ENCODE peak calls at places on chromosomes 12 and 14, in four cellular contexts. C is NB4, M is tibial artery, O is cardiac fibroblast. T is an unnamed sample.

GRCh38 chr14:22884721-22885523 is 1.9 kb downstream of the REM2 start:
- DNase-seq in C (no peak), M (peak; percentile 60), O (no peak), T (no peak)

GRCh38 chr14:100147181-100147631 is 12.2 kb downstream of the DEGS2 start:
- DNase-seq in C (peak; percentile 32), M (no peak), O (no peak), T (no peak)

GRCh38 chr12:39103552-39104165 is 198.3 kb upstream of the CPNE8 start:
- DNase-seq in C (peak; percentile 68), M (no peak), O (peak; percentile 69), T (peak; percentile 30)

GRCh38 chr12:92199846-92200576 is 54.4 kb upstream of the BTG1 start:
- DNase-seq in C (no peak), M (no peak), O (peak; percentile 50), T (no peak)

GRCh38 chr12:66905201-66905600 is 226.3 kb upstream of the GRIP1 start:
- DNase-seq in C (no peak), M (no peak), O (no peak), T (no peak)

GRCh38 chr14:100662850-100663527 is 63.7 kb upstream of the DLK1 start:
- DNase-seq in C (peak; percentile 77), M (no peak), O (peak; percentile 73), T (peak; percentile 79)

GRCh38 chr12:116066381-116067230 is 210.9 kb downstream of the MED13L start:
- DNase-seq in C (peak; percentile 78), M (no peak), O (peak; percentile 57), T (peak; percentile 52)

GRCh38 chr12:7093486-7093885 is 1.2 kb upstream of the C1R start:
- DNase-seq in C (no peak), M (no peak), O (no peak), T (no peak)

GRCh38 chr14:37246427-37246829 is 48.7 kb downstream of the MIPOL1 start:
- DNase-seq in C (peak; percentile 52), M (no peak), O (peak; percentile 67), T (no peak)

GRCh38 chr14:45838597-45838996 is 585.6 kb upstream of the MIS18BP1 start:
- DNase-seq in C (peak; percentile 9), M (no peak), O (no peak), T (no peak)

GRCh38 chr14:106564058-106564643 is 1037.8 kb downstream of the TMEM121 start:
- DNase-seq in C (peak; percentile 66), M (no peak), O (no peak), T (no peak)

GRCh38 chr12:23093488-23093887 is 468.5 kb downstream of the ETNK1 start:
- DNase-seq in C (no peak), M (no peak), O (no peak), T (no peak)

GRCh38 chr12:90166671-90167070 is 458.0 kb upstream of the ATP2B1 start:
- DNase-seq in C (no peak), M (no peak), O (no peak), T (no peak)

GRCh38 chr14:61342486-61342885 is 21.1 kb downstream of the PRKCH start:
- DNase-seq in C (no peak), M (no peak), O (no peak), T (no peak)

GRCh38 chr12:92995258-92995905 is 66.3 kb upstream of the EEA1 start:
- DNase-seq in C (no peak), M (no peak), O (no peak), T (no peak)

GRCh38 chr12:22312336-22312735 is 22.2 kb downstream of the ST8SIA1 start:
- DNase-seq in C (no peak), M (no peak), O (peak; percentile 95), T (no peak)

GRCh38 chr12:117980621-117981020 is 11.8 kb upstream of the KSR2 start:
- DNase-seq in C (peak; percentile 26), M (no peak), O (no peak), T (no peak)

GRCh38 chr12:58566599-58566998 is 353.7 kb downstream of the LRIG3 start:
- DNase-seq in C (no peak), M (no peak), O (no peak), T (no peak)

GRCh38 chr12:25500651-25501050 is 52.4 kb downstream of the LMNTD1 start:
- DNase-seq in C (no peak), M (no peak), O (no peak), T (no peak)

GRCh38 chr14:75711796-75712211 is 50.8 kb downstream of the TTLL5 start:
- DNase-seq in C (no peak), M (peak; percentile 86), O (peak; percentile 84), T (no peak)

GRCh38 chr14:28097585-28097984 is 669.0 kb upstream of the FOXG1 start:
- DNase-seq in C (no peak), M (no peak), O (no peak), T (no peak)

GRCh38 chr14:75648066-75648838 is 12.4 kb downstream of the ERG28 start:
- DNase-seq in C (no peak), M (no peak), O (peak; percentile 95), T (peak; percentile 13)

GRCh38 chr12:29516431-29516875 is 19.0 kb upstream of the OVCH1 start:
- DNase-seq in C (no peak), M (no peak), O (peak; percentile 37), T (no peak)

GRCh38 chr14:37894463-37894862 is 299.0 kb downstream of the TTC6 start:
- DNase-seq in C (no peak), M (no peak), O (no peak), T (no peak)

GRCh38 chr14:87133073-87133815 is 859.7 kb downstream of the GALC start:
- DNase-seq in C (no peak), M (no peak), O (no peak), T (no peak)

GRCh38 chr12:19130224-19131019 is 889 bp downstream of the PLEKHA5 start:
- DNase-seq in C (peak; percentile 62), M (peak; percentile 67), O (peak; percentile 19), T (peak; percentile 54)

GRCh38 chr14:24367506-24368214 is at the start of gene NFATC4:
- DNase-seq in C (peak; percentile 69), M (peak; percentile 92), O (peak; percentile 99), T (peak; percentile 73)

GRCh38 chr14:89233184-89233583 is 183.8 kb downstream of the FOXN3 start:
- DNase-seq in C (no peak), M (no peak), O (no peak), T (no peak)

GRCh38 chr12:132342322-132342721 is 12.9 kb upstream of the GALNT9 start:
- DNase-seq in C (peak; percentile 87), M (no peak), O (no peak), T (peak; percentile 61)
- TF ChIP-seq CTCF in C (peak; percentile 57), M (no peak), O (peak; percentile 15), T (peak; percentile 54)

DNA sequence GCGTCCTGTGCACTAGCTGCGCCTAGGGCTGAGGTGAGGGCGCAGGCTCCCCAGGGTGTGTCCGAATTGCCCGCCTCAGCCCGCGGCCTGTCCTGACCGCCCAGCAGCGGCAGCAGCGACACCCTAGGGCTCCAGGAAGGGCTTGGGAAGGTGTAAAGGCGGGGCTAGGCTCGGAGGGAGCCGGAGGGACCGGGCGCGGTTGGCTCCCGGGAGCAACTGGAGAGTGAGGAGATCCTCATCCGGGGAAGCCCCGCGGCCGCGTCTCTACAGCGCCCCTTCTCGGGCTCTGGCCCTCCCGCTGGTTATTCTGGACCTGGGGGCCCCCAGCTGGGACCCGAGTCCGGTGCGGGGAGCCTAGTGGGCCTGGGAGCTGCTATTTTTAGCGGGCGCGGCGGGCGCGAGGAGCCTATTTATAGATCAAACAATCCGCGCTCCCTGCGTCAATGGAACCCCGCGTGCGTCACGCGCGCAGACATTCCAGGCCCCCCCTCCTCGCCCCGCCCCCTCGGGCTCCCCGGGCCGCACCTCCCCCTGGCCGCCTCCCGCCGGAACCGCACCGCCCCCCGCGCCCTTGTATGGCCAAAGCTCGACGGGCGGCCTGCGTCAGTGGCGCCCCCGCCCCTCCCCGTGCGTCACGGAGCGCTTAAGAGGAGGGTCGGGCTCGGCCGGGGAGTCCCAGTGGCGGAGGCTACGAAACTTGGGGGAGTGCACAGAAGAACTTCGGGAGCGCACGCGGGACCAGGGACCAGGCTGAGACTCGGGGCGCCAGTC is at the start of gene NR4A1:
- DNase-seq in C (peak; percentile 94), M (peak; percentile 99), O (peak; percentile 99), T (peak; percentile 99)
- TF ChIP-seq CTCF in C (peak; percentile 8), M (no peak), O (peak; percentile 5), T (no peak)

GRCh38 chr14:60272177-60272576 is 23.2 kb downstream of the PPM1A start:
- DNase-seq in C (no peak), M (no peak), O (no peak), T (no peak)
- TF ChIP-seq CTCF in C (no peak), M (no peak), O (no peak), T (no peak)

GRCh38 chr14:49550284-49551184 is 35.6 kb downstream of the RPS29 start:
- DNase-seq in C (peak; percentile 11), M (no peak), O (peak; percentile 28), T (no peak)
- TF ChIP-seq CTCF in C (no peak), M (no peak), O (peak; percentile 45), T (no peak)

DNA sequence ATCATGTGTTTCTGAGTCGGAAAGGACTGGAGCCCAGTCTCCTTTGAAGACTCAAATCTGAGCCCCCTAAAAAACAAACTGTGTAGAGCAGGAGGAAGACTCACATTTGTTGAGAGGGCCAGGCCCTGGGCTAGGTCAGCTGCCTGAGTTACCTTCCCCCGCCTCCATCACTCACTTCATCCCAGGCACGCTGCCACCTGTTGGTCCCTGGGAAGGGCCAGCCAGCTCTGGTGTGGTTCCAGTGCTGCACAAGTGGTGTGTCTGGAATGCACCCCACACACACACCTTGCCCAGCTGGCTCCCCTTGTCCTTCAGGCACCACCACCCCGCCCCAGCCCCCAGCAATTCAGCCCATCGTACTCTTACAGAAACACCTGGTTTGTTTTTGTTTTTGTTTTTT is 9.0 kb downstream of the MVK start:
- DNase-seq in C (no peak), M (no peak), O (no peak), T (no peak)
- TF ChIP-seq CTCF in C (no peak), M (no peak), O (no peak), T (no peak)

GRCh38 chr14:69346710-69347109 is 51.4 kb downstream of the ERH start:
- DNase-seq in C (no peak), M (no peak), O (peak; percentile 27), T (peak; percentile 75)
- TF ChIP-seq CTCF in C (peak; percentile 45), M (peak; percentile 37), O (peak; percentile 75), T (peak; percentile 63)

GRCh38 chr14:68363401-68363800 is 429.5 kb downstream of the ZFP36L1 start:
- DNase-seq in C (no peak), M (no peak), O (no peak), T (peak; percentile 33)
- TF ChIP-seq CTCF in C (no peak), M (no peak), O (no peak), T (peak; percentile 9)

GRCh38 chr12:125033296-125033695 is 31.9 kb upstream of the AACS start:
- DNase-seq in C (no peak), M (no peak), O (no peak), T (no peak)

DNA sequence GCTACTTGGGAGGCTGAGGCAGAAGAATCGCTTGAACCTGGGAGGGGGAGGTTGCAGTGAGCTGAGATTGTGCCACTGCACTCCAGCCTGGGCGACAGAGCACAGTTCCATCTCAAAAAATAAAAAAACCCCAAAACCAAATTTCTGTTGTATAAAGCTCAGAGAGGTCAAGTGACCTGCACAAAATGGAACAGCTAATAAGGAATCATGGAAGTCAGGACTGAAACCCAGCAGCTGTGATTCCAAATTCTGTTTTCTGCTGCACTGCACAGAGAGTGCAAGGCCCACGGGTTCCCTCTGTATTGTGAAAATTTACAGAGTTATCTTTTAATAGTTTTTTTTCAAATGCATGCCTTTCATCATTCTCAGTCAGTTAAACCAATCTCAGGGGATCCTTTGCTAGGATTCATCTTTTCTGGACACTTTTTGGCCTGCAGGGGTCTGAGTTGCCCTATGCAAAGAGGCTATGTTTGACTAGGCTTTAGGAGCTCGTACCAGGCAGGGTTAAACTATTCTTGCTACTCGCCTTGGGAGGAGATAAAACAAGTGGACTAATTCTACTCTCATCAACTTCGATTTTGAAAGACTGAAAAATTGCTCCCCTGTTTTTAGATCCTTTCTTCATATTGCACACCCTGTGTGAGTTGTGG is 26.1 kb upstream of the AACS start:
- DNase-seq in C (no peak), M (no peak), O (no peak), T (no peak)
- TF ChIP-seq CTCF in C (peak; percentile 15), M (no peak), O (no peak), T (no peak)

T was measured in nephron progenitor cell.